ENCODE peak calls at places on chromosomes 7 and 10, in six cellular contexts. C, O, V, A, Z and Y are unnamed samples.

GRCh38 chr7:107934991-107935770 is 44.2 kb downstream of the DLD start:
- ATAC-seq in A (no peak), V (no peak), O (no peak), C (no peak), Z (no peak), Y (no peak)

GRCh38 chr7:2100278-2101205 is 132.2 kb downstream of the MAD1L1 start:
- ATAC-seq in A (peak; percentile 59), V (no peak), O (no peak), C (no peak), Z (peak; percentile 86), Y (peak; percentile 91)

GRCh38 chr10:70031215-70031614 is 21.4 kb upstream of the MACROH2A2 start:
- ATAC-seq in Z (no peak), A (no peak), V (no peak), O (no peak), C (no peak), Y (no peak)

GRCh38 chr10:14569274-14570060 is 205.2 kb downstream of the FAM107B start:
- ATAC-seq in V (no peak), O (peak; percentile 65), Z (no peak), A (no peak), C (no peak), Y (no peak)

GRCh38 chr10:12916587-12916986 is 84.9 kb downstream of the CCDC3 start:
- ATAC-seq in O (no peak), C (no peak), V (no peak), Z (no peak), A (no peak), Y (no peak)

GRCh38 chr7:970744-971143 is 4.6 kb downstream of the COX19 start:
- ATAC-seq in O (no peak), C (no peak), V (no peak), Z (no peak), A (no peak), Y (no peak)

GRCh38 chr7:117972606-117973005 is 99.4 kb upstream of the CTTNBP2 start:
- ATAC-seq in A (no peak), Z (no peak), O (no peak), C (no peak), V (peak; percentile 91), Y (no peak)

GRCh38 chr10:32995751-32996150 is 37.7 kb upstream of the ITGB1 start:
- ATAC-seq in Z (peak; percentile 93), A (no peak), V (no peak), C (peak; percentile 52), O (no peak), Y (peak; percentile 91)

GRCh38 chr7:38195804-38196595 is 18.0 kb downstream of the STARD3NL start:
- ATAC-seq in O (no peak), C (no peak), V (no peak), Z (no peak), A (no peak), Y (no peak)

GRCh38 chr7:85133560-85133959 is 53.3 kb downstream of the SEMA3D start:
- ATAC-seq in A (no peak), O (no peak), C (no peak), V (no peak), Z (no peak), Y (no peak)

GRCh38 chr7:93914581-93915066 is 6.9 kb upstream of the GNG11 start:
- ATAC-seq in A (no peak), Z (no peak), O (no peak), V (peak; percentile 61), C (peak; percentile 32), Y (no peak)

GRCh38 chr7:128849804-128850490 is 12.7 kb upstream of the ATP6V1F start:
- ATAC-seq in C (no peak), Z (no peak), O (peak; percentile 54), A (peak; percentile 17), V (no peak), Y (no peak)

GRCh38 chr10:60898372-60898771 is 45.6 kb downstream of the RHOBTB1 start:
- ATAC-seq in O (no peak), V (no peak), C (no peak), Z (no peak), A (no peak), Y (no peak)

GRCh38 chr10:48605264-48605615 is 367 bp upstream of the ARHGAP22 start:
- ATAC-seq in C (no peak), A (no peak), O (no peak), Z (peak; percentile 24), V (no peak), Y (no peak)

GRCh38 chr10:91090761-91091529 is 129.5 kb upstream of the PCGF5 start:
- ATAC-seq in O (peak; percentile 68), C (no peak), A (peak; percentile 84), V (no peak), Z (peak; percentile 62), Y (no peak)

GRCh38 chr10:3264178-3264867 is 91.7 kb upstream of the PITRM1 start:
- ATAC-seq in C (peak; percentile 7), V (peak; percentile 51), A (no peak), Z (no peak), O (peak; percentile 44), Y (no peak)

GRCh38 chr7:129147723-129148122 is 3.2 kb downstream of the TSPAN33 start:
- ATAC-seq in Z (no peak), C (peak; percentile 21), O (no peak), V (no peak), A (no peak), Y (no peak)

GRCh38 chr7:138097064-138097741 is 20.9 kb downstream of the AKR1D1 start:
- ATAC-seq in C (no peak), V (no peak), O (peak; percentile 61), Z (peak; percentile 33), A (peak; percentile 99), Y (no peak)

GRCh38 chr10:101995451-101996063 is 60.4 kb downstream of the ARMH3 start:
- ATAC-seq in A (peak; percentile 60), C (no peak), Z (no peak), O (peak; percentile 82), V (no peak), Y (no peak)

GRCh38 chr7:23335141-23335540 is 36.0 kb downstream of the MALSU1 start:
- ATAC-seq in O (peak; percentile 6), A (peak; percentile 21), Z (no peak), V (no peak), C (no peak), Y (no peak)

GRCh38 chr10:71804067-71804466 is 30.7 kb upstream of the VSIR start:
- ATAC-seq in Z (no peak), A (no peak), V (no peak), C (peak; percentile 70), O (no peak), Y (no peak)

GRCh38 chr7:137269240-137269639 is 74.3 kb downstream of the PTN start:
- ATAC-seq in A (no peak), Z (no peak), O (no peak), V (no peak), C (no peak), Y (no peak)

GRCh38 chr10:102542800-102543418 is 39.1 kb downstream of the SUFU start:
- ATAC-seq in O (no peak), Z (no peak), A (no peak), C (no peak), V (no peak), Y (no peak)

GRCh38 chr7:22730921-22731654 is 4.1 kb downstream of the IL6 start:
- ATAC-seq in A (no peak), O (peak; percentile 17), V (no peak), Z (peak; percentile 35), C (no peak), Y (peak; percentile 50)

GRCh38 chr10:11793762-11794479 is 29.2 kb upstream of the PROSER2 start:
- ATAC-seq in A (peak; percentile 80), O (peak; percentile 93), V (peak; percentile 14), C (no peak), Z (no peak), Y (no peak)

GRCh38 chr10:7795605-7796004 is 7.6 kb downstream of the ATP5F1C start:
- ATAC-seq in Z (no peak), V (peak; percentile 92), O (peak; percentile 69), A (peak; percentile 99), C (peak; percentile 59), Y (no peak)

GRCh38 chr10:112222799-112223198 is 39.2 kb upstream of the GPAM start:
- ATAC-seq in C (no peak), V (no peak), O (peak; percentile 4), A (no peak), Z (no peak), Y (peak; percentile 39)

GRCh38 chr7:102093599-102094001 is 193.1 kb upstream of the SH2B2 start:
- ATAC-seq in Z (no peak), C (no peak), O (no peak), V (no peak), A (no peak), Y (no peak)

GRCh38 chr7:121041516-121042148 is 53.1 kb downstream of the CPED1 start:
- ATAC-seq in Z (no peak), C (peak; percentile 36), V (peak; percentile 26), O (no peak), A (no peak), Y (no peak)

GRCh38 chr7:98355250-98355538 is 45.7 kb downstream of the BAIAP2L1 start:
- ATAC-seq in C (no peak), V (no peak), O (no peak), A (no peak), Z (no peak), Y (no peak)